ENCODE peak calls at places on chromosomes 11 and 22, in ten cellular contexts. M is fibroblast of lung, B is choroid plexus epithelial cell, Q is psoas muscle, T is astrocyte of the spinal cord, E is PC-9, Z is left ventricle myocardium inferior, D is body of pancreas, V is upper lobe of right lung, C is GM12865. N is an unnamed sample.

GRCh38 chr11:103220133-103220532 is 110.9 kb downstream of the DYNC2H1 start:
- DNase-seq in M (no peak), B (no peak), Q (no peak), T (no peak), E (no peak), Z (no peak), D (no peak), V (no peak), C (no peak), N (no peak)

GRCh38 chr22:44393066-44393465 is 80.3 kb upstream of the SHISAL1 start:
- DNase-seq in M (no peak), B (no peak), Q (peak), T (no peak), E (no peak), Z (peak), D (no peak), V (peak), C (no peak), N (no peak)

GRCh38 chr11:12201016-12201985 is 90.9 kb downstream of the MICAL2 start:
- DNase-seq in M (peak), B (peak), Q (no peak), T (peak), E (no peak), Z (peak), D (no peak), V (peak), C (no peak), N (peak)

GRCh38 chr22:17955611-17956379 is 68.6 kb downstream of the MICAL3 start:
- DNase-seq in M (no peak), B (no peak), Q (no peak), T (no peak), E (no peak), Z (no peak), D (no peak), V (no peak), C (no peak), N (no peak)

GRCh38 chr22:29031236-29031982 is 30.2 kb downstream of the C22orf31 start:
- DNase-seq in M (peak), B (peak), Q (peak), T (peak), E (peak), Z (no peak), D (peak), V (peak), C (no peak), N (peak)

GRCh38 chr11:127711748-127712147 is 711.2 kb upstream of the KIRREL3 start:
- DNase-seq in M (no peak), B (no peak), Q (no peak), T (no peak), E (no peak), Z (no peak), D (no peak), V (no peak), C (no peak), N (no peak)

GRCh38 chr11:2553886-2554285 is 109.1 kb downstream of the KCNQ1 start:
- DNase-seq in M (no peak), B (no peak), Q (no peak), T (no peak), E (no peak), Z (no peak), D (no peak), V (peak), C (no peak), N (no peak)

GRCh38 chr11:76240666-76241065 is 34.4 kb upstream of the WNT11 start:
- DNase-seq in M (no peak), B (no peak), Q (peak), T (no peak), E (no peak), Z (no peak), D (no peak), V (no peak), C (no peak), N (no peak)

GRCh38 chr11:63670738-63671321 is 346 bp downstream of the ATL3 start:
- DNase-seq in M (no peak), B (no peak), Q (peak), T (no peak), E (peak), Z (peak), D (peak), V (peak), C (peak), N (no peak)

GRCh38 chr11:103395612-103396011 is 286.4 kb downstream of the DYNC2H1 start:
- DNase-seq in M (no peak), B (peak), Q (no peak), T (peak), E (no peak), Z (no peak), D (no peak), V (no peak), C (no peak), N (peak)

GRCh38 chr11:123084454-123084853 is 22.5 kb upstream of the HSPA8 start:
- DNase-seq in M (no peak), B (no peak), Q (no peak), T (no peak), E (no peak), Z (no peak), D (no peak), V (no peak), C (no peak), N (no peak)

GRCh38 chr11:36007127-36007824 is 63.4 kb downstream of the LDLRAD3 start:
- DNase-seq in M (no peak), B (no peak), Q (no peak), T (no peak), E (no peak), Z (no peak), D (no peak), V (no peak), C (no peak), N (no peak)

GRCh38 chr22:37448521-37449150 is 21.4 kb upstream of the ELFN2 start:
- DNase-seq in M (no peak), B (no peak), Q (no peak), T (no peak), E (no peak), Z (no peak), D (no peak), V (no peak), C (no peak), N (no peak)

DNA sequence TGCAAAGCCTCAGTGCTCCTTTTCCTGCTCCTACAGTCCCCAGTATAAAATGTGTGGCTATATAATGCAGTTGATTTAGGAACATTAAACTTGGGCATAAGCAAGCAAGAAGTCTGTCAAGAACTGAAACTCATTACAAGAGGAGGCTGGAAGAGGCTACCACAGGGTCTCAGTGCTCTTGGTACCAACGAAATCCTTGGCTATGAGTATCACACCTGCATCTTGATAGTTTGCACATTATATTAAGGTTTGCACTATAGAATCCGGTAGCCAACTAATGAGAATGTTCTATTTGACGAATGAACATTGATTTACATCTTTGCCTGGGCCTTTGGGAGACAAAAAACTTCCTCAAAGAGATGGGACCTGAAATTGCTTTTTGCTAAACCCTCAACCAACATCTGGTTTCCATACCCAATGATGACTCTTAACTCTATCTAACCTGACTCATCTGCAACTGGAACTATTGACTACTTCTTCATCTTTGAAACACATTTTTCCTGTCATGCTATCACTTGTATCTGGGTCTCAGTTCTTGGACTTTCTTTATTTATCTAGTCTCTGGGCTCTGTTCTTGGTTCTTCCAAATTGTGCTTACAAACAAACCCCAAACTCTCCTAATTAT is 207.2 kb upstream of the CTSC start:
- DNase-seq in M (no peak), B (no peak), Q (no peak), T (no peak), E (no peak), Z (no peak), D (no peak), V (no peak), C (no peak), N (no peak)
- TF ChIP-seq CTCF in M (no peak), B (no peak), Q (no peak), T (no peak), E (peak), Z (no peak), D (no peak), V (no peak), C (no peak), N (no peak)

DNA sequence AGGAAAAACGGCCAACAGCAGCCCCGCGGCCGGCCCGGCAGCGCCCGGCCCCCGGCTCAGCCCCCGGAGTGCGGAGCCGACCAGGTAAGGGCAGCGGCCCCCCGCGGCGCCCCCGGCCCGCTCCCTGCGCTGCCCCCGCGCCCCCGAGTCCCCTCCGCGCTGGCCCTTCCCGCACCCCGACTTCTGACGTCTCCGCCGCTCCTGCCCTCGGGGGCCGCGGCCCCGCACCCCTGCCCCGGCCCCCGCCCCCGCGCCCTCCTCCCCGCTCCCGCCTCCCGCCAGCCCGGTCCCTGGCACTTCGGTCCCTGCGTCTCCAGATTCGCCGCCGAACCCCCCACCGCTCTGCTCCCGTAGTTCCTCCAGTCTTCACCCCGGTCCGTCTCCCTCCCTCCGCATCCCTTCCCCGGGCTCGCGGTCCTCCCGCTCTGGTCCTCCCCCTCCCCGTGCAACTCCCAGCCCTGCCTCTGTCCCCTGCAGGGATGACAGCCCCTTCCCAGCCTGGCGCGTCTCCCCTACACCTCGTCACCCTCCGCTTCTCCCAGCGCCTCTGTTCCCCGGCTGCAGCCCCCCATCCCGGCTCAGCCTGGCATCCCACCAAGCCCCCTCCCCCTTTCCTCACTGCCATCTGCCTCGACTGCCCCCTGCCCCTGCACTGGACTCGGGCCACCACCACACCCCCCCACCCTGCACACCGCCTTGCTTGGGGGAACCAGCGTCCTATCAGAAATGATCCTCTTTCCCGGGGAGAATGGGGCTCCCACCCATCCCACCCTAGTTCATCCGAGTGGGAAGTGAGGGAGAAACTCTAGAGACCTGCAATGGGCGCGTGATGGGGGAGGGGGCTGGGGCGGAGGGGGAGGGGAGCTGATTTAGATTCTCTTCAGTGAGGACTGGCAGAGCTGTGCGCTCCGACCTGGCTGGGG is 517 bp downstream of the GRIK4 start:
- DNase-seq in M (no peak), B (no peak), Q (no peak), T (no peak), E (no peak), Z (no peak), D (no peak), V (peak), C (no peak), N (no peak)
- H3K4me3 ChIP-seq in M (peak), B (no peak), Q (no peak), T (no peak), E (no peak), Z (peak), D (no peak), V (peak), C (no peak), N (no peak)

DNA sequence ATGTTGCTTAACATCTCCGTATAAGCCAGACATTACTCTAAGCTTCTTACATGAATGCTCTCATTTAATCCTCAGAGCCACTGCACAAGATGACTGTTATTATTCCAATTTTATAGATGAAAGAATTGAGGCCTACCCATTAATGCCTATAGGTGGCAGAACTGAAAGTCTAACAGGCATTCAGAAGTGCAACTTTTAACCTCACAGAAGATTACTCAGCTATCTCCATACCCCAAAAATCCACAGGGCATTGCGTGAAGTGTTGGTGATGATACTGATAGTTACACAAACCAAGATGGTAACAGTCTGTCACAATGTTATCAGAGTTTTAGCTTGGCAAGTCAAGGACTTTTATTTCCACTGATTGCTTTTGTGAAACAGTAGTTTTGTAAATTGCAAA is 130.5 kb downstream of the ARHGAP42 start:
- DNase-seq in M (no peak), B (no peak), Q (no peak), T (no peak), E (no peak), Z (no peak), D (no peak), V (no peak), C (no peak), N (no peak)
- TF ChIP-seq CTCF in M (no peak), B (no peak), Q (no peak), T (no peak), E (no peak), Z (no peak), D (no peak), V (no peak), C (no peak), N (no peak)

DNA sequence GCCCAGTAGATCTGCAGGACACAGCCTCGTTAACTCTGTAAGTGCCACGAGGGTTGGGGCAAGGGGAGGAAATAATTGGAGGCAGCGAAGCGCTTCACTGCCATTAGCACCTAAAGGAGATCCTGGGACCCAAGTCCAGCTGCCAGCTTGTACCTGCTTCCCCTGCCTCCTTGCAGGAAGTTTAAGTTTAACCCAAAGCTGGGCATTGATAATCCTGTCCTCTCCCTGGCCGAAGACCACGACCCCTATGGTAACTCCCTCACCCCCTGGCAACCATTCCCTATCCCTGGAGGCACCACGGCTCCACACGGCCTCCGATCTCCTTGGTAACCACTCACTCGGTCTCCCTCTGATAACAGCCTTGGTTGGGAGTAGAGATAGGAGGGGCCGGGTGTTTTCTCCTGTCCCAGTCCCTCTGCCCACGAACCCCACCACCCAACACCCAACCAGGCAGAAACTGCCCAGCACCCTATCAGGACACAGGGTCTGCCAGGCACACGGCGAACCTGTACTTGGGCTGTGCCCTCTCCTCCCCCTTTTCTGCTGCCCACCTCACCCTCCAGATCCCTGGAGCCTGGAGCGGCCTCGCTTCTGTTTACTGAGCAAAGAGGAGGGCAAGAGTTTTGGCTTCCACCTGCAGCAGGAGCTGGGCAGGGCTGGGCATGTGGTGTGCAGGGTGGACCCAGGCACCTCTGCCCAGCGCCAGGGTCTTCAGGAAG is 800 bp downstream of the NHERF4 start:
- DNase-seq in M (no peak), B (no peak), Q (no peak), T (no peak), E (no peak), Z (no peak), D (no peak), V (no peak), C (no peak), N (no peak)
- H3K4me3 ChIP-seq in M (no peak), B (no peak), Q (no peak), T (no peak), E (no peak), Z (no peak), D (no peak), V (no peak), C (no peak), N (no peak)

GRCh38 chr11:79060081-79060480 is 380.7 kb downstream of the TENM4 start:
- DNase-seq in M (no peak), B (peak), Q (no peak), T (no peak), E (no peak), Z (no peak), D (no peak), V (no peak), C (no peak), N (no peak)

GRCh38 chr11:79066456-79067354 is 374.1 kb downstream of the TENM4 start:
- DNase-seq in M (no peak), B (peak), Q (no peak), T (no peak), E (no peak), Z (no peak), D (no peak), V (no peak), C (no peak), N (no peak)

GRCh38 chr11:79060534-79060933 is 380.3 kb downstream of the TENM4 start:
- DNase-seq in M (no peak), B (no peak), Q (no peak), T (no peak), E (no peak), Z (no peak), D (no peak), V (no peak), C (no peak), N (no peak)

GRCh38 chr11:79059171-79059570 is 381.7 kb downstream of the TENM4 start:
- DNase-seq in M (no peak), B (no peak), Q (no peak), T (no peak), E (no peak), Z (no peak), D (no peak), V (no peak), C (no peak), N (no peak)

GRCh38 chr11:79062814-79063762 is 377.7 kb downstream of the TENM4 start:
- DNase-seq in M (no peak), B (peak), Q (no peak), T (no peak), E (no peak), Z (no peak), D (peak), V (no peak), C (peak), N (peak)
- TF ChIP-seq CTCF in M (peak), B (peak), Q (peak), T (peak), E (peak), Z (peak), D (no peak), V (peak), C (peak), N (peak)

DNA sequence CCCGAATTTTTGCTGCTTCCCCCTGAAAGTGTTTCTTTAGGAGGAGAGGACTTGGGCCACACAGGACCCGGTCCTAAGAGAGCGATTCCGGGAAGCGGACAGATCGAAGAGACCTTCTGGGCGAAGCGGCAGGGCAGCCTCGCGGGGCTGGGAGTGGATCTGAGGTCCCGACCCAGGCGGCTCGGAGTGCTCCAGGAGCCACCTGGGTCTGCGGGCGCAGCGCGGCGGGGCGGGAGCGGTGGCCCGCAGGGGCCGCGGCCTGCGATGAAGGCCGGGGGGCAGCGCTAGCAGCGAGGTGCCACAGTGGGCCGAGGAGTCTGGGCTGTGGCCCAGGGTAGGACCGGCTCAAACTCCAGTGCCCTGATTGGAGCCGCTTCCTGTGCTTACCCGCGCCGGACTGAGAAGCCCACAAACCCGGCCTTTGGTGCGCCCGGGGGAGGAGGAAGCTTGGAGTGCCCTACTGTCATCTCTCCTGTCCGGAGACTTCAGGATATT is 1.8 kb downstream of the PKNOX2 start:
- DNase-seq in M (peak), B (peak), Q (peak), T (peak), E (no peak), Z (peak), D (peak), V (no peak), C (no peak), N (peak)
- H3K4me3 ChIP-seq in M (peak), B (peak), Q (peak), T (peak), E (no peak), Z (peak), D (peak), V (peak), C (no peak), N (peak)

DNA sequence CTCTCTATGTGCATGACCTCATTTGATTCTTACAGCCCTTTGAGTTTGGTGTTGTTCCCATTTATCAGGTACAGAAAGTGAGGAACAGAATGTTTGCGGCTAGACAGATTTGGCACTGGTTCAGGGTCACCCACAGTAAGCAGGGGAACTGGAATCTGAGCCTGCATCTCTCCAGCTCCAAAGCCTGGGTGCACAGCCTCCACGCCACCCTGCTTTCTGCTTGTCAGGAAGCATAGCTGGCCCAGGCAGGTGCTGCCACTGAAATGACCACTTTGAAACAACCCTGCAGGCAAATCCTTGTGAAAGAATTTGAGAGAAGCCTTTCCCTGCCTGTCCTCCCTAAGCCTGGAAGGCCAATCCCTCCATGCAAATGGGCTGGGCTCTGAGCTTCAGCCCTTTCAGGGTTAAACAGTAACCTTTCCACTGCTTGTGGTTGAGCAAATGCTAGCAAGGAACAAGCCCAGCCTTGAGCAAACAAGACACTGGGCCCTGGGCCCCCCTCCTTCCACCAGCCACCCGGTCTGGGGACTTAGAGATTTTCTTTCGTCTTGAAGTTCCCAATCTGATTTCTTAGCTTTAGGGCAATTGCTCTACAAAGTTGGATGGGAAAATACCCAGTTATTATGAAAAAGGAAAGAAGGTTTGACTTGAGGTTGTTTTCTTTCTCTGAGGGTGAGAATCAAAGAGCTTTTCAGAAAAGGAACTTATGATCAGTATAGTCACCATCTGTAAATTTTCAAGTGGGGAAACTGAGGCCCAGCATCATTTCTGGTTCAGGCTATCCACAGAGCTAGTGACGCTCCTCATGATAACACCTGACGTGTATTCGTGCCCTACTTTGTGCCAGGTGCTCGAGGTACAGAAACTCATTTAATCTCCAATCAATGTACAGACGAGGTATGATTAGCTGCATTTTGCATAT is 19.4 kb downstream of the EHF start:
- DNase-seq in M (peak), B (peak), Q (no peak), T (peak), E (peak), Z (no peak), D (peak), V (peak), C (no peak), N (no peak)
- TF ChIP-seq CTCF in M (no peak), B (no peak), Q (no peak), T (no peak), E (no peak), Z (no peak), D (no peak), V (no peak), C (no peak), N (no peak)

N was measured in cardiac fibroblast.